ENCODE peak calls at places on chromosomes 7 and 10, in five cellular contexts. M is K562, O is A549, C is HepG2, U is GM12878. W is an unnamed sample.

GRCh38 chr10:103145860-103146466 is 47.1 kb downstream of the NT5C2 start:
- DNase-seq in C (peak), U (no peak), M (peak), O (peak), W (no peak)

GRCh38 chr10:82680688-82681087 is 805.7 kb downstream of the NRG3 start:
- DNase-seq in C (no peak), M (no peak), U (no peak), O (no peak), W (no peak)

GRCh38 chr10:3783721-3784432 is 1.1 kb downstream of the KLF6 start:
- DNase-seq in M (peak), O (peak), C (peak), U (no peak), W (no peak)

GRCh38 chr10:93615576-93615975 is 3.2 kb downstream of the PDE6C start:
- DNase-seq in M (no peak), U (no peak), C (no peak), O (no peak), W (no peak)

GRCh38 chr7:133961724-133962123 is 165.4 kb upstream of the LRGUK start:
- DNase-seq in O (no peak), C (no peak), M (no peak), U (no peak), W (no peak)

GRCh38 chr10:110523736-110524135 is 26.0 kb downstream of the DUSP5 start:
- DNase-seq in O (no peak), M (no peak), U (no peak), C (no peak), W (no peak)

GRCh38 chr7:5248201-5248885 is 34.4 kb upstream of the SLC29A4 start:
- DNase-seq in M (peak), C (no peak), U (no peak), O (no peak), W (no peak)

GRCh38 chr7:150340875-150341262 is 560 bp downstream of the RARRES2 start:
- DNase-seq in U (no peak), M (no peak), C (no peak), O (no peak), W (no peak)

GRCh38 chr7:157547102-157547501 is 210.3 kb downstream of the DNAJB6 start:
- DNase-seq in M (no peak), O (no peak), U (no peak), C (no peak), W (no peak)

GRCh38 chr10:103040424-103040823 is 122.3 kb downstream of the CNNM2 start:
- DNase-seq in O (no peak), M (peak), U (no peak), C (no peak), W (no peak)

GRCh38 chr10:120979435-120980315 is 128.5 kb downstream of the WDR11 start:
- DNase-seq in C (peak), M (no peak), O (peak), U (no peak), W (peak)

GRCh38 chr10:94103192-94103591 is 109.5 kb downstream of the PLCE1 start:
- DNase-seq in C (no peak), M (no peak), O (no peak), U (no peak), W (no peak)

GRCh38 chr7:32204361-32205018 is 134.3 kb upstream of the PDE1C start:
- DNase-seq in C (peak), M (no peak), U (peak), O (peak), W (peak)

GRCh38 chr7:4177001-4177400 is 505.1 kb upstream of the FOXK1 start:
- DNase-seq in C (no peak), M (no peak), O (no peak), U (no peak), W (no peak)

GRCh38 chr7:103106336-103107070 is 31.6 kb downstream of the ARMC10 start:
- DNase-seq in M (no peak), C (peak), U (no peak), O (no peak), W (peak)

DNA sequence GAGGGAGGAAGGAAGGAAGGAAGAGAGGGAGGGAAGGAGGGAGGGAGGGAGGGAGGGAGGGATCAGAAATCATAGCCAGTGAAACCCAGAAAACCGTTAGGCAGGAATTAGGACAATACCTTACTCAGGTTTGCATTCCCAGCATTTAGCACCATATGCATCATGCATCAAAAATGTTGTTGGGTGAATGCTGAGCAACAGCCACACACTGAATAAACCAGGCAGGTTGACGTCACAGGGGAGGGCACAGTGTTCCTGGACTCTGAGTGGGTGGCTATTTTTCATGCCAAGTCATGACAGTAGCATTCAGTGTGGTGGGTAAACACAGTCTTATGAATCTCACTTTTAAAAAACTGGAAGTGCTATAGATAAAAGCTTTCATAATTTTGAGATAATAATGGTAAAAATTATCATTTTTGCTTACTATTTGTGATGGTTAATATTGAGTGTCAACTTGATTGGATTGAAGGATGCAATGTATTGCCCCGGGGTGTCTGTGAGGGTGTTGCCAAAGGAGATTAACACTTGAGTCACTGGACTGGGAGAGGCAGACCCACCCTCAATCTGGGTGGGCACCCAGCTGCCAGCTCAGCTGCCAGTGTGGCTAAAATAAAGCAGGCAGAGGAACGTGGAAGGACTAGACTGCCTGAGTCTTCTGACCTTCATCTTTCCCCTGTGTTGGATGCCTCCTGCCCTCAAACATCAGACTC is 199.1 kb upstream of the PRKCQ start:
- DNase-seq in O (peak), M (no peak), U (no peak), C (no peak), W (no peak)
- TF ChIP-seq KDM1A in O (no peak), M (no peak), U (no peak), C (no peak), W (no peak)

GRCh38 chr10:101466016-101466912 is 112.3 kb downstream of the BTRC start:
- DNase-seq in M (no peak), U (no peak), O (no peak), C (no peak), W (no peak)
- TF ChIP-seq KDM1A in M (no peak), U (no peak), O (no peak), C (no peak), W (no peak)

DNA sequence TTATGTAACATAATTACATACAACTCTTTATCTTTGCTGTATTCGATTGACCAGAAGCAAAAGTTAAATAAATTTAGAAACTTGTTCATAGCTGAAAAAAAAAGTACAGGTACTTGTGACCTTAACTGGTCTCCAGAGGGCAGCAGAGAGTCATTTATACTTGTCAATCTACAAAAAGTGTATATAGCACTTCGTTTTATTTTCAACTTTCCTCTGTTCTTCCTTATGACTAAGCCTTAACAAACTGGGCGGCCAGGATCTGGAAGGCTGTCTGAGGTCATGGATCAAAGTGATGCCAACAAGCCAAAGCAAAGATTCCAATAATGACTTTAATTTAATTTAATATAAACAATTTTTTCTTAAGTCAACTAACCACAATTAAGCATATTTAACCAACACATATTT is 29.8 kb downstream of the C10orf67 start:
- DNase-seq in C (peak), M (peak), U (peak), O (peak), W (no peak)
- TF ChIP-seq KDM1A in C (no peak), M (no peak), U (no peak), O (no peak), W (no peak)

DNA sequence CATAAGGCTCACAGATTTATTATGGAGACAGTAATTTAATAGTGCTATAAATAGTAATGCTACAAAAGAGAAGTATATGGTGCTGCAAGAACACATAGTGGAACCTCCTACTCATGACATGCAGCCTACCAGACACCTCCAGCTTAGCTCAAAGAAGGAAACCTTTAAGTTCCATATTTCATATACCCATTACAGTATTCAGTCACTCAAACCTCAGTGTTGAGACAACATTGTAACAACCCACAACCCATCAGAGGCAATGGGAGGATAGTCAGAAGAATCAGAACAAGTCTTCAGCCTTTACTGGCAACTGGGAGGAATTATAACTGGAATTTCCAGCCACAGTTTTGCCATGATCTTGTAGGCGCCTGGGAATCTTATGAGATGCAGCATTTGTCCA is 186.3 kb upstream of the VSTM2A start:
- DNase-seq in O (no peak), C (no peak), M (no peak), U (no peak), W (no peak)
- TF ChIP-seq KDM1A in O (no peak), C (no peak), M (no peak), U (no peak), W (no peak)

DNA sequence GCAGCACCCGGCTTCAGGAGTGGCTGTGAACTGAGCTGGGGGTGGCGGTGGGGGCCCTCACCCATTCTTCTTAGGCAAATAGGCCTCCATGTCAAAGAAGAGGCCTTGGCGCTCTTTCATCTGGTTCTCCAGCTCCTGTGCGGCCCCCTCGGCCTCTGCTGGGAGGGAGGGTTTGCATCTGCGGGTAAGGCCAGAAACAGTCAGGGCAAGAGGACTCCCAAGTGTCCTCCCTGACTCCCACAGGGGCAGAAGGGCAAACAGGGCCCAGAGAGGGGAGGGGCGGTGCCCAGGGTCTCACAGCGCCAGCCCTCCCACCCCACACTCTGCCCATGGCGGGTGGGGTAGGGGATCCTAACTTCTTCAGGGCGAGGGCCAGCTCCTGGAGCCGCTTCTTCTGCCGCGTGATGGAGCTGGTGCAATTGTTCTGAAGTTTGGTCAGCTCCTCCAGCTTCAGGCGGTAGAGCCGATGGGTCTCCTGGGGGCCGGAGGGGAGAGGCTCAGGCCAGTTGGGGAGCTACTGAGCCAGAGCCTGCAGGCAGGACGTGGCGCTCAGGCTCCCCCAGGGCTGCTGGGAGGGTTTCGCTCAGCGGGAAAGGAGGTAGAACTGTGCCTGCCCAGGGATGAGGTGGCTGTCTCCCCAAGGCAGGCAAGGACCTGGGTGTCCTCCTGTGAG is 2.2 kb downstream of the TMEM120A start:
- DNase-seq in U (no peak), C (no peak), M (no peak), O (no peak), W (no peak)
- TF ChIP-seq KDM1A in U (no peak), C (no peak), M (no peak), O (no peak), W (no peak)

GRCh38 chr7:47452715-47453092 is 129.2 kb downstream of the TNS3 start:
- DNase-seq in U (no peak), O (no peak), M (no peak), C (no peak), W (no peak)
- TF ChIP-seq KDM1A in U (no peak), O (no peak), M (no peak), C (no peak), W (no peak)

GRCh38 chr7:28272461-28272877 is 91.9 kb upstream of the JAZF1 start:
- DNase-seq in M (peak), U (no peak), O (peak), C (no peak), W (peak)
- TF ChIP-seq KDM1A in M (no peak), U (no peak), O (no peak), C (no peak), W (no peak)

GRCh38 chr10:92486637-92487036 is 87.3 kb downstream of the IDE start:
- DNase-seq in O (no peak), U (no peak), M (peak), C (no peak), W (no peak)
- TF ChIP-seq KDM1A in O (no peak), U (no peak), M (no peak), C (no peak), W (no peak)

DNA sequence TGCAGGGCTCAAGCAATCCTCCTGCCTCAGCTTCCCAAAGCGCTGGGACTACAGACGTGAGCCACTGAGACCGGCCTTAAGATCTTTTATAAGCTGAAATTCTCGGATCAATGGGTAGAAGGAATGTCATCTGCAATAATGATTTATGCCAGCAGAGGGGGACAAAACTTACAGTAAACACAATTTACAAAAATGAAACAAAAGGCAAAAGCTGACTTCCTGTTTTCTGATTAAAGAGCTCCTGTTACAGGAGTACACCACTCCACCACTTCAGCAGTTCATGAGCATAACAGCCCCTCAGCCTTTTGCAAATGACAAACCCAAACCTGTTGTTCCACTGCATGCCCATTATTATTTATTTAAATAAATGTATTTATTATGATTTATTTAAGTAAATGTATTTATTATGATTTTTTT is 88.5 kb upstream of the ATP6V0A4 start:
- DNase-seq in O (peak), C (peak), M (peak), U (peak), W (no peak)
- TF ChIP-seq KDM1A in O (no peak), C (no peak), M (no peak), U (no peak), W (no peak)

GRCh38 chr7:21054427-21055133 is 267.9 kb upstream of the SP8 start:
- DNase-seq in C (no peak), U (no peak), M (no peak), O (no peak), W (no peak)
- TF ChIP-seq KDM1A in C (no peak), U (no peak), M (no peak), O (no peak), W (no peak)